ENCODE peak calls at places on chromosomes 13 and 19, in ten cellular contexts. E is WTC11, C is HCT116, B is H1, R is endothelial cell of umbilical vein, T is GM12878, A is A549, Y is HepG2, O is K562, M is SK-N-SH. I is an unnamed sample.

GRCh38 chr13:29548722-29549446 is 46.6 kb downstream of the SLC7A1 start:
- DNase-seq in E (no peak), C (no peak), B (no peak), R (peak; percentile 92), T (no peak), A (no peak), Y (no peak), O (no peak), M (no peak), I (no peak)

GRCh38 chr13:97330448-97330847 is 103.5 kb upstream of the RAP2A start:
- DNase-seq in E (no peak), C (no peak), B (no peak), R (no peak), T (no peak), A (no peak), Y (no peak), O (no peak), M (no peak), I (no peak)

GRCh38 chr13:66689037-66689619 is 541.0 kb downstream of the PCDH9 start:
- DNase-seq in E (no peak), C (no peak), B (no peak), R (peak; percentile 10), T (no peak), A (peak; percentile 14), Y (no peak), O (no peak), M (peak; percentile 19), I (no peak)

GRCh38 chr13:66264976-66265375 is 965.2 kb downstream of the PCDH9 start:
- DNase-seq in E (no peak), C (no peak), B (no peak), R (no peak), T (no peak), A (no peak), Y (no peak), O (no peak), M (no peak), I (no peak)

GRCh38 chr19:45152504-45153338 is 8.1 kb downstream of the NKPD1 start:
- DNase-seq in E (peak; percentile 75), C (no peak), B (no peak), R (peak; percentile 48), T (no peak), A (no peak), Y (no peak), O (no peak), M (peak; percentile 80), I (no peak)

GRCh38 chr19:23460656-23461055 is 65.4 kb upstream of the ZNF91 start:
- DNase-seq in E (no peak), C (no peak), B (no peak), R (no peak), T (no peak), A (no peak), Y (no peak), O (no peak), M (no peak), I (no peak)

GRCh38 chr19:45955905-45956608 is 17.6 kb downstream of the NOVA2 start:
- DNase-seq in E (no peak), C (peak; percentile 35), B (no peak), R (peak; percentile 99), T (no peak), A (peak; percentile 81), Y (peak; percentile 38), O (no peak), M (peak; percentile 56), I (peak; percentile 70)

GRCh38 chr13:49624207-49624606 is 4.1 kb upstream of the ARL11 start:
- DNase-seq in E (no peak), C (no peak), B (no peak), R (no peak), T (no peak), A (no peak), Y (no peak), O (no peak), M (no peak), I (no peak)

GRCh38 chr19:10074153-10074552 is 12.0 kb upstream of the SHFL start:
- DNase-seq in E (no peak), C (peak; percentile 40), B (no peak), R (peak; percentile 25), T (no peak), A (peak; percentile 62), Y (peak; percentile 60), O (peak; percentile 79), M (no peak), I (peak; percentile 85)

GRCh38 chr13:37646531-37646930 is 48.0 kb upstream of the POSTN start:
- DNase-seq in E (no peak), C (no peak), B (no peak), R (peak; percentile 12), T (no peak), A (no peak), Y (no peak), O (no peak), M (no peak), I (no peak)

GRCh38 chr13:73069206-73069815 is 10.5 kb downstream of the KLF5 start:
- DNase-seq in E (no peak), C (no peak), B (no peak), R (no peak), T (no peak), A (no peak), Y (no peak), O (no peak), M (no peak), I (no peak)

GRCh38 chr19:12800873-12801465 is 631 bp downstream of the PRDX2 start:
- DNase-seq in E (peak; percentile 54), C (no peak), B (no peak), R (no peak), T (no peak), A (no peak), Y (peak; percentile 27), O (peak; percentile 40), M (peak; percentile 57), I (peak; percentile 38)

GRCh38 chr19:46085888-46086287 is 38.6 kb downstream of the IGFL3 start:
- DNase-seq in E (no peak), C (no peak), B (no peak), R (no peak), T (no peak), A (no peak), Y (no peak), O (no peak), M (no peak), I (no peak)

GRCh38 chr13:46575843-46576242 is 22.9 kb downstream of the LRCH1 start:
- DNase-seq in E (no peak), C (no peak), B (no peak), R (no peak), T (no peak), A (peak; percentile 16), Y (no peak), O (no peak), M (no peak), I (no peak)

GRCh38 chr19:17908244-17908643 is 24.6 kb upstream of the CCDC124 start:
- DNase-seq in E (no peak), C (no peak), B (no peak), R (no peak), T (no peak), A (no peak), Y (no peak), O (no peak), M (no peak), I (no peak)
- TF ChIP-seq MAX in E (no peak), C (peak; percentile 9), B (no peak), R (no peak), T (no peak), A (no peak), Y (no peak), O (no peak), M (no peak), I (no peak)

GRCh38 chr13:110130431-110130830 is 176.5 kb downstream of the COL4A1 start:
- DNase-seq in E (no peak), C (no peak), B (no peak), R (no peak), T (no peak), A (no peak), Y (no peak), O (no peak), M (no peak), I (no peak)

GRCh38 chr13:110127986-110128511 is 178.9 kb downstream of the COL4A1 start:
- DNase-seq in E (no peak), C (no peak), B (no peak), R (no peak), T (no peak), A (no peak), Y (no peak), O (no peak), M (no peak), I (no peak)

GRCh38 chr13:110129539-110130186 is 177.3 kb downstream of the COL4A1 start:
- DNase-seq in E (no peak), C (no peak), B (no peak), R (no peak), T (no peak), A (no peak), Y (no peak), O (no peak), M (no peak), I (no peak)

GRCh38 chr13:110129076-110129475 is 177.9 kb downstream of the COL4A1 start:
- DNase-seq in E (no peak), C (no peak), B (no peak), R (no peak), T (no peak), A (no peak), Y (no peak), O (no peak), M (no peak), I (no peak)

GRCh38 chr13:110128546-110128945 is 178.4 kb downstream of the COL4A1 start:
- DNase-seq in E (no peak), C (no peak), B (no peak), R (no peak), T (no peak), A (no peak), Y (no peak), O (no peak), M (no peak), I (no peak)
- TF ChIP-seq MAX in E (no peak), C (no peak), B (no peak), R (no peak), T (no peak), A (no peak), Y (no peak), O (no peak), M (no peak), I (no peak)

GRCh38 chr19:15452111-15453047 is 2.6 kb upstream of the WIZ start:
- DNase-seq in E (peak; percentile 99), C (peak; percentile 91), B (peak; percentile 91), R (peak; percentile 94), T (no peak), A (peak; percentile 86), Y (peak; percentile 69), O (peak; percentile 99), M (peak; percentile 98), I (peak; percentile 45)
- TF ChIP-seq MAX in E (no peak), C (no peak), B (peak; percentile 47), R (no peak), T (no peak), A (no peak), Y (no peak), O (peak; percentile 42), M (no peak), I (no peak)

GRCh38 chr19:33302974-33303790 is 848 bp upstream of the CEBPA start:
- DNase-seq in E (peak; percentile 61), C (no peak), B (no peak), R (peak; percentile 34), T (no peak), A (peak; percentile 73), Y (no peak), O (peak; percentile 25), M (peak; percentile 88), I (peak; percentile 68)
- TF ChIP-seq MAX in E (peak; percentile 63), C (no peak), B (peak; percentile 90), R (no peak), T (no peak), A (no peak), Y (peak; percentile 70), O (no peak), M (no peak), I (no peak)